ENCODE peak calls at places on chromosome 17, in five cellular contexts. E is GM12878, G is K562, D is H1, K is HepG2. H is an unnamed sample.

GRCh38 chr17:688100-688989 is 26.3 kb downstream of the VPS53 start:
- DNase-seq in E (no peak), G (no peak), D (no peak), K (peak), H (no peak)

GRCh38 chr17:74453665-74454196 is 12.7 kb upstream of the CD300A start:
- DNase-seq in E (no peak), G (peak), D (no peak), K (no peak), H (no peak)

GRCh38 chr17:69265873-69266272 is 37.2 kb upstream of the ABCA10 start:
- DNase-seq in E (no peak), G (no peak), D (no peak), K (no peak), H (no peak)

GRCh38 chr17:19333132-19333440 is 29.4 kb downstream of the B9D1 start:
- DNase-seq in E (no peak), G (no peak), D (no peak), K (no peak), H (no peak)

GRCh38 chr17:74566132-74566753 is 1.1 kb downstream of the CD300H start:
- DNase-seq in E (no peak), G (peak), D (peak), K (peak), H (peak)

GRCh38 chr17:46147167-46147749 is 46.0 kb downstream of the KANSL1 start:
- DNase-seq in E (no peak), G (no peak), D (no peak), K (no peak), H (no peak)

GRCh38 chr17:50355701-50356341 is 9.9 kb downstream of the XYLT2 start:
- DNase-seq in E (no peak), G (no peak), D (no peak), K (no peak), H (no peak)

GRCh38 chr17:17227608-17228520 is 9.1 kb downstream of the FLCN start:
- DNase-seq in E (no peak), G (no peak), D (no peak), K (no peak), H (no peak)

GRCh38 chr17:238071-238963 is 56.9 kb upstream of the DOC2B start:
- DNase-seq in E (no peak), G (no peak), D (no peak), K (no peak), H (no peak)

GRCh38 chr17:1532836-1533602 is 16.6 kb upstream of the INPP5K start:
- DNase-seq in E (no peak), G (peak), D (peak), K (no peak), H (no peak)

GRCh38 chr17:74654742-74655141 is 31.2 kb upstream of the CD300E start:
- DNase-seq in E (no peak), G (no peak), D (no peak), K (no peak), H (no peak)

GRCh38 chr17:812638-813204 is 30.6 kb downstream of the MRM3 start:
- DNase-seq in E (no peak), G (no peak), D (no peak), K (no peak), H (no peak)

GRCh38 chr17:29712677-29713076 is 90.0 kb upstream of the CORO6 start:
- DNase-seq in E (no peak), G (no peak), D (no peak), K (no peak), H (no peak)

GRCh38 chr17:16407911-16408588 is 7.3 kb upstream of the TRPV2 start:
- DNase-seq in E (peak), G (peak), D (no peak), K (peak), H (no peak)

GRCh38 chr17:29612404-29613370 is 10.0 kb downstream of the CORO6 start:
- DNase-seq in E (no peak), G (no peak), D (no peak), K (no peak), H (no peak)

GRCh38 chr17:16258916-16259315 is 41.9 kb downstream of the PIGL start:
- DNase-seq in E (no peak), G (no peak), D (no peak), K (no peak), H (no peak)

GRCh38 chr17:49106366-49107210 is 26.0 kb upstream of the B4GALNT2 start:
- DNase-seq in E (no peak), G (peak), D (no peak), K (peak), H (no peak)

DNA sequence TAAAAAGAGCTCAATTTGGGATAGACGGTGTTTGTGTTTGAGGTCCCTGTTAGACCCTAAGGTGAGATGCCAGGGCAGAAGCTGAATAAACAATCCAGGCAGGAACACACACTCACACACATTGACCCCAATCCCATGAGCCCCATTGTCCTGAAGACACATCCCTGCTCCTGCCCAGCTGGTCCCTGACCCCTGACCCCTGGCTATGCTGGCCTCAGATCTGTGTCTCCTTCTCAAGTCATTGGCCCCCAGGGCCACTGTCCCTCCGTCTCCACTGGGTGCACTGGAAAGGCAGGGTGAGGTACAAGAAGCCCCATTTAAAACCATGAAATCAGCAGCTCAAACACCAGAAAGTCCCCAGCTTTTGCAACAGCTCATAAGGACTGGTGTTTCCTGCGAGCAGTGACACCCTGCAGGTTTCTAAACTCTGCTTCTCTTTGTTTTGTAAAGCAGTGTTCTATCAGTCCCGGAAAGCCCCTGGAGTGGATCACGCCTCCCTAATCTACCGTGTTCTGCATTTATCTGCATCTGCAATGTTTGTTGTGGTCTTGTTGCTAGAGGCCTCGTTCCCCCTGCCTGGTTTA is 18.0 kb upstream of the ASGR2 start:
- DNase-seq in E (peak), G (no peak), D (peak), K (peak), H (no peak)
- TF ChIP-seq ZNF274 in E (no peak), G (no peak), D (no peak), K (no peak), H (no peak)

GRCh38 chr17:81391964-81392908 is 3.0 kb upstream of the BAHCC1 start:
- DNase-seq in E (no peak), G (no peak), D (no peak), K (no peak), H (no peak)
- TF ChIP-seq POLR2AphosphoS5 in E (no peak), G (no peak), D (no peak), K (no peak), H (no peak)

GRCh38 chr17:70691150-70691549 is 521.8 kb downstream of the KCNJ2 start:
- DNase-seq in E (no peak), G (no peak), D (no peak), K (no peak), H (no peak)

GRCh38 chr17:70683936-70684335 is 514.6 kb downstream of the KCNJ2 start:
- DNase-seq in E (no peak), G (no peak), D (no peak), K (no peak), H (no peak)

DNA sequence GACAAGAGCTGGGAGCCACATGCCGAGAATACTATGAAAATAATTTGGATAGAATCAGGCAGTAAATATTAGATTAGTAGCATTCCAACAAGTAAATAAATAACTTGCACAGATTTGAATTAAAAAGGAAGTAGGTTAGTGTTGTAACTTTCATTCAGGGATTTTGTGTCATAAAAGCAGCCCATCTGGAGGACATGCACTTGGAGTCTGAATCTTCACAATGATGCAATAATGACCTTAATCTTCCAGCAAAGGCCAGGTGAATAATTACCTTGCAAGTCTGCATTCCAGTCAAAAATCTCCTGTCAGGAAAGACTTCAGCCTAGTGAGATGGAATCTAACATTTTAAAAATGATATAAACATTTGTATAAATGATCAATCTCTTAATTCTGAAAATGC is 518.1 kb downstream of the KCNJ2 start:
- DNase-seq in E (no peak), G (no peak), D (no peak), K (no peak), H (no peak)
- TF ChIP-seq MAX in E (no peak), G (no peak), D (no peak), K (no peak), H (no peak)

GRCh38 chr17:39566092-39566491 is 41.6 kb downstream of the NEUROD2 start:
- DNase-seq in E (no peak), G (no peak), D (no peak), K (no peak), H (no peak)
- TF ChIP-seq ZNF274 in E (no peak), G (no peak), D (no peak), K (no peak), H (no peak)

GRCh38 chr17:8277317-8277716 is 11.2 kb upstream of the RANGRF start:
- DNase-seq in E (no peak), G (no peak), D (no peak), K (no peak), H (no peak)

GRCh38 chr17:8268550-8269298 is 19.6 kb downstream of the PFAS start:
- DNase-seq in E (no peak), G (no peak), D (no peak), K (no peak), H (no peak)

GRCh38 chr17:8272421-8272820 is 16.0 kb upstream of the RANGRF start:
- DNase-seq in E (no peak), G (no peak), D (no peak), K (no peak), H (no peak)

GRCh38 chr17:8275421-8276290 is 12.8 kb upstream of the RANGRF start:
- DNase-seq in E (no peak), G (no peak), D (no peak), K (no peak), H (no peak)

DNA sequence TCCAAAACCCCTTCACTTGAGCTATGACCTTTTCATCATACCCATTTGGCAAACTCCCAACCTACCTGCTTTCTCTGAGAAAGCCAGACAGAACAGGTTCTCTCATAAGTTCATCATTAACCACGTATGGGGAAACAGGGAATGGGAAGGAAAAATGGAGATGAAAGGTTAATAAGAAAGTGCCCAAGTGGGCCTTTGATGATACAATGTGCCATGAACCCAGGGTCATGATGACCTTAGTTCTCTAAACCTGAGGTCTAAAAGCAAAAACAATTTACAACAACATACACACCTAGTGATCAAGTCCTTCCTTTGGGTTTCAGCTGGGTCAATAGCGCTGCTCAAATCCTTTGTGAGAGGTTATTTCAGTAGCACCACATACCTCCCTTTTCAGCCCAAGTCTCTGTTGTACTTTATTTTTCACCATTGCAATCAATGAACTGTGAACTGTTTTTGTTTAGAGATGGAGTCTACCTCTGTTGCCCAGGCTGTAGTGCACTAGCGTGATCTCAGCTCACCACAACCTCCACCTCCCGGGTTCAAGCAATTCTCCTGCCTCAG is 14.5 kb upstream of the RANGRF start:
- DNase-seq in E (no peak), G (no peak), D (no peak), K (peak), H (no peak)
- TF ChIP-seq POLR2AphosphoS5 in E (no peak), G (no peak), D (no peak), K (peak), H (no peak)

DNA sequence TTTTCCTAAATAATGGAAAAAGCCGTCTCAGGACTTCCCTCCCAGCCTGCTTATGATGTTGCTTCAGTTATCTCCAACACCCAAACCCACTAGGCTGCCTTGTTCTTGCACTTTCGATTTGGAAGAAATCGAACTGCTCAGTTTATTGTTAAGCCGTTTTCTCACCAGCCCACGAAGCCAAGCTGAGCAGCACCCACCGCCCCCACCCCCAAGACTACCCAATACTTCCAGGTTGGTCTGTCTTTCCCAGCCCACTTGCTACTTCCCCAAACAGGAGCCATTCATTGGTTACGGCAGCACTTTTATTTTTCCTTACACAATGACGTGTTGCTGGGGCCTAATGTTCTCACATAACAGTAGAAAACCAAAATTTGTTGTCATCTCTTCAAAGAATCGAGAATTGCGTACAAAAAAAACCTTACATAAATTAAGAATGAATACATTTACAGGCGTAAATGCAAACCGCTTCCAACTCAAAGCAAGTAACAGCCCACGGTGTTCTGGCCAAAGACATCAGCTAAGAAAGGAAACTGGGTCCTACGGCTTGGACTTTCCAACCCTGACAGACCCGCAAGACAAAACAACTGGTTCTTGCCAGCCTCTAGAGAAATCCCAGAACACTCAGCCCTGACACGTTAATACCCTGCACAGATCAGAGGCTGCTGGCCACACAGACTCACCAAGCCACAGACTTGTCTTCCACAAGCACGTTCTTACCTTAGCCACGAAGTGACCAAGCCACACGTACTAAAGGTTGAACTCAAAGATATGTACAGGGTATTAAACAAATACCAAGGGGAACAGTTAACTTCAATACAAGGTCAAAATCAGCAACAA is 2.7 kb downstream of the ACTG1 start:
- DNase-seq in E (no peak), G (no peak), D (no peak), K (no peak), H (no peak)
- TF ChIP-seq MAX in E (no peak), G (no peak), D (no peak), K (no peak), H (no peak)

DNA sequence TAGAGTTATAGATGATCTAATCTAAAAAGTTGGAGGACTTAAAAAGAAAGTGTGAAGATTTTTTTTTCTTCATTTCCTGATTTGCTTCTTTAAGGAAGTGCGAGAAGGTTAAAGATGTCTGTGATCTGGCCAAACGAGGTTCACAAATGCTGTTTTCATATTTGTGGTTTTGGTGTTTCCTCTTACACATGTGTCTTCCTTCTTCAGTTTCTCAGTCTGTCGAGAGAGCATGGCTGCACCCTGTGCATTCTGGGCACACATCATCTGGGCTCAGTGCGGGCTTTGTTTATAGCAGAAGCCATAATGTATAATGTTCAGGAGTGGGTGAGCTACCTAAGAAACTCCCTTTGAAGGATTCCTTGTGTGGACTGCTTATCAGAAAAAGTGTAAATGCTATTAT is 260.4 kb upstream of the TBX2 start:
- DNase-seq in E (peak), G (no peak), D (no peak), K (no peak), H (no peak)
- TF ChIP-seq ZNF274 in E (no peak), G (no peak), D (no peak), K (no peak), H (no peak)

GRCh38 chr17:64496786-64497564 is at the start of gene POLG2:
- DNase-seq in E (peak), G (peak), D (peak), K (peak), H (peak)
- TF ChIP-seq POLR2AphosphoS5 in E (peak), G (peak), D (peak), K (peak), H (peak)

GRCh38 chr17:77475012-77475976 is 334.5 kb downstream of the SEC14L1 start:
- DNase-seq in E (no peak), G (no peak), D (no peak), K (no peak), H (no peak)
- TF ChIP-seq MAX in E (no peak), G (no peak), D (no peak), K (no peak), H (no peak)